ENCODE peak calls at places on chromosomes 12 and 14, in four cellular contexts. One of them, this sample, is unnamed.

GRCh38 chr12:18813753-18814152 is 75.8 kb downstream of the CAPZA3 start:
- DNase-seq in activated gamma-delta T cell treated with Interleukin-2 at 50 U/mL for 16 hours: no peak
- DNase-seq in activated CD4-positive, alpha-beta T cell treated with anti-CD3 and anti-CD28 coated beads, Interleukin-2, amount 50 U/mL, for 1 hour: no peak
- DNase-seq in testis: no peak
- DNase-seq in this sample: no peak

GRCh38 chr12:117036547-117036946 is 62.7 kb downstream of the TESC start:
- DNase-seq in activated gamma-delta T cell treated with Interleukin-2 at 50 U/mL for 16 hours: no peak
- DNase-seq in testis: no peak
- DNase-seq in activated CD4-positive, alpha-beta T cell treated with anti-CD3 and anti-CD28 coated beads, Interleukin-2, amount 50 U/mL, for 1 hour: no peak
- DNase-seq in this sample: no peak

GRCh38 chr12:6979021-6979420 is 8.3 kb downstream of the EMG1 start:
- DNase-seq in activated gamma-delta T cell treated with Interleukin-2 at 50 U/mL for 16 hours: no peak
- DNase-seq in activated CD4-positive, alpha-beta T cell treated with anti-CD3 and anti-CD28 coated beads, Interleukin-2, amount 50 U/mL, for 1 hour: no peak
- DNase-seq in testis: no peak
- DNase-seq in this sample: no peak

GRCh38 chr12:55742719-55743130 is at the start of gene GDF11:
- DNase-seq in activated CD4-positive, alpha-beta T cell treated with anti-CD3 and anti-CD28 coated beads, Interleukin-2, amount 50 U/mL, for 1 hour: peak; percentile 69
- DNase-seq in activated gamma-delta T cell treated with Interleukin-2 at 50 U/mL for 16 hours: peak; percentile 65
- DNase-seq in testis: peak; percentile 87
- DNase-seq in this sample: peak; percentile 75

GRCh38 chr12:5456906-5457305 is 25.0 kb downstream of the NTF3 start:
- DNase-seq in activated gamma-delta T cell treated with Interleukin-2 at 50 U/mL for 16 hours: no peak
- DNase-seq in testis: no peak
- DNase-seq in activated CD4-positive, alpha-beta T cell treated with anti-CD3 and anti-CD28 coated beads, Interleukin-2, amount 50 U/mL, for 1 hour: no peak
- DNase-seq in this sample: no peak

GRCh38 chr12:61891632-61892031 is 368.6 kb upstream of the USP15 start:
- DNase-seq in activated CD4-positive, alpha-beta T cell treated with anti-CD3 and anti-CD28 coated beads, Interleukin-2, amount 50 U/mL, for 1 hour: no peak
- DNase-seq in activated gamma-delta T cell treated with Interleukin-2 at 50 U/mL for 16 hours: no peak
- DNase-seq in testis: no peak
- DNase-seq in this sample: no peak

GRCh38 chr14:76829650-76830421 is 3.6 kb downstream of the LRRC74A start:
- DNase-seq in testis: peak; percentile 86
- DNase-seq in activated CD4-positive, alpha-beta T cell treated with anti-CD3 and anti-CD28 coated beads, Interleukin-2, amount 50 U/mL, for 1 hour: no peak
- DNase-seq in activated gamma-delta T cell treated with Interleukin-2 at 50 U/mL for 16 hours: no peak
- DNase-seq in this sample: peak; percentile 50

GRCh38 chr12:56932146-56932545 is 2.1 kb downstream of the SDR9C7 start:
- DNase-seq in activated CD4-positive, alpha-beta T cell treated with anti-CD3 and anti-CD28 coated beads, Interleukin-2, amount 50 U/mL, for 1 hour: no peak
- DNase-seq in testis: no peak
- DNase-seq in activated gamma-delta T cell treated with Interleukin-2 at 50 U/mL for 16 hours: no peak
- DNase-seq in this sample: no peak

GRCh38 chr12:119668315-119668651 is 350 bp downstream of the PRKAB1 start:
- DNase-seq in activated CD4-positive, alpha-beta T cell treated with anti-CD3 and anti-CD28 coated beads, Interleukin-2, amount 50 U/mL, for 1 hour: no peak
- DNase-seq in testis: no peak
- DNase-seq in activated gamma-delta T cell treated with Interleukin-2 at 50 U/mL for 16 hours: no peak
- DNase-seq in this sample: no peak

GRCh38 chr14:68386950-68387779 is 405.7 kb downstream of the ZFP36L1 start:
- DNase-seq in testis: no peak
- DNase-seq in activated gamma-delta T cell treated with Interleukin-2 at 50 U/mL for 16 hours: no peak
- DNase-seq in activated CD4-positive, alpha-beta T cell treated with anti-CD3 and anti-CD28 coated beads, Interleukin-2, amount 50 U/mL, for 1 hour: no peak
- DNase-seq in this sample: no peak

GRCh38 chr12:62537544-62537943 is 70.9 kb downstream of the MON2 start:
- DNase-seq in activated CD4-positive, alpha-beta T cell treated with anti-CD3 and anti-CD28 coated beads, Interleukin-2, amount 50 U/mL, for 1 hour: no peak
- DNase-seq in activated gamma-delta T cell treated with Interleukin-2 at 50 U/mL for 16 hours: no peak
- DNase-seq in testis: no peak
- DNase-seq in this sample: peak; percentile 48

GRCh38 chr14:51304956-51305355 is 64.9 kb downstream of the TMX1 start:
- DNase-seq in activated CD4-positive, alpha-beta T cell treated with anti-CD3 and anti-CD28 coated beads, Interleukin-2, amount 50 U/mL, for 1 hour: no peak
- DNase-seq in activated gamma-delta T cell treated with Interleukin-2 at 50 U/mL for 16 hours: no peak
- DNase-seq in testis: no peak
- DNase-seq in this sample: no peak

GRCh38 chr14:104876251-104876699 is 11.2 kb downstream of the CEP170B start:
- DNase-seq in activated gamma-delta T cell treated with Interleukin-2 at 50 U/mL for 16 hours: no peak
- DNase-seq in testis: peak; percentile 48
- DNase-seq in activated CD4-positive, alpha-beta T cell treated with anti-CD3 and anti-CD28 coated beads, Interleukin-2, amount 50 U/mL, for 1 hour: peak; percentile 47
- DNase-seq in this sample: no peak

GRCh38 chr14:71803539-71804260 is 128.5 kb upstream of the RGS6 start:
- DNase-seq in testis: no peak
- DNase-seq in activated gamma-delta T cell treated with Interleukin-2 at 50 U/mL for 16 hours: no peak
- DNase-seq in activated CD4-positive, alpha-beta T cell treated with anti-CD3 and anti-CD28 coated beads, Interleukin-2, amount 50 U/mL, for 1 hour: no peak
- DNase-seq in this sample: no peak

GRCh38 chr12:51421266-51421884 is 3.3 kb upstream of the SLC4A8 start:
- DNase-seq in testis: peak; percentile 74
- DNase-seq in activated gamma-delta T cell treated with Interleukin-2 at 50 U/mL for 16 hours: peak; percentile 8
- DNase-seq in activated CD4-positive, alpha-beta T cell treated with anti-CD3 and anti-CD28 coated beads, Interleukin-2, amount 50 U/mL, for 1 hour: peak; percentile 13
- DNase-seq in this sample: peak; percentile 56

GRCh38 chr12:55725556-55725955 is 3.3 kb downstream of the CD63 start:
- DNase-seq in testis: no peak
- DNase-seq in activated gamma-delta T cell treated with Interleukin-2 at 50 U/mL for 16 hours: no peak
- DNase-seq in activated CD4-positive, alpha-beta T cell treated with anti-CD3 and anti-CD28 coated beads, Interleukin-2, amount 50 U/mL, for 1 hour: no peak
- DNase-seq in this sample: no peak

GRCh38 chr12:67263416-67263960 is 5.7 kb upstream of the CAND1 start:
- DNase-seq in activated gamma-delta T cell treated with Interleukin-2 at 50 U/mL for 16 hours: no peak
- DNase-seq in activated CD4-positive, alpha-beta T cell treated with anti-CD3 and anti-CD28 coated beads, Interleukin-2, amount 50 U/mL, for 1 hour: no peak
- DNase-seq in testis: no peak
- DNase-seq in this sample: no peak

GRCh38 chr12:68580911-68581310 is 29.8 kb upstream of the RAP1B start:
- DNase-seq in activated CD4-positive, alpha-beta T cell treated with anti-CD3 and anti-CD28 coated beads, Interleukin-2, amount 50 U/mL, for 1 hour: no peak
- DNase-seq in testis: no peak
- DNase-seq in activated gamma-delta T cell treated with Interleukin-2 at 50 U/mL for 16 hours: no peak
- DNase-seq in this sample: no peak

GRCh38 chr14:27040552-27040951 is 442.7 kb upstream of the NOVA1 start:
- DNase-seq in activated gamma-delta T cell treated with Interleukin-2 at 50 U/mL for 16 hours: no peak
- DNase-seq in testis: no peak
- DNase-seq in activated CD4-positive, alpha-beta T cell treated with anti-CD3 and anti-CD28 coated beads, Interleukin-2, amount 50 U/mL, for 1 hour: no peak
- DNase-seq in this sample: no peak

GRCh38 chr12:54374555-54375257 is 9.8 kb downstream of the ZNF385A start:
- DNase-seq in activated CD4-positive, alpha-beta T cell treated with anti-CD3 and anti-CD28 coated beads, Interleukin-2, amount 50 U/mL, for 1 hour: no peak
- DNase-seq in testis: no peak
- DNase-seq in activated gamma-delta T cell treated with Interleukin-2 at 50 U/mL for 16 hours: no peak
- DNase-seq in this sample: no peak

GRCh38 chr12:60197589-60197988 is 601.8 kb downstream of the SLC16A7 start:
- DNase-seq in activated gamma-delta T cell treated with Interleukin-2 at 50 U/mL for 16 hours: no peak
- DNase-seq in activated CD4-positive, alpha-beta T cell treated with anti-CD3 and anti-CD28 coated beads, Interleukin-2, amount 50 U/mL, for 1 hour: no peak
- DNase-seq in testis: no peak
- DNase-seq in this sample: no peak

GRCh38 chr14:68655021-68655811 is 137.7 kb downstream of the ZFP36L1 start:
- DNase-seq in activated CD4-positive, alpha-beta T cell treated with anti-CD3 and anti-CD28 coated beads, Interleukin-2, amount 50 U/mL, for 1 hour: no peak
- DNase-seq in activated gamma-delta T cell treated with Interleukin-2 at 50 U/mL for 16 hours: no peak
- DNase-seq in testis: peak; percentile 74
- DNase-seq in this sample: no peak

GRCh38 chr12:108305520-108305919 is 33.6 kb downstream of the CMKLR1 start:
- DNase-seq in testis: peak; percentile 87
- DNase-seq in activated CD4-positive, alpha-beta T cell treated with anti-CD3 and anti-CD28 coated beads, Interleukin-2, amount 50 U/mL, for 1 hour: peak; percentile 4
- DNase-seq in activated gamma-delta T cell treated with Interleukin-2 at 50 U/mL for 16 hours: no peak
- DNase-seq in this sample: peak; percentile 46

GRCh38 chr14:64191756-64192155 is 102.4 kb downstream of the ESR2 start:
- DNase-seq in activated gamma-delta T cell treated with Interleukin-2 at 50 U/mL for 16 hours: no peak
- DNase-seq in testis: no peak
- DNase-seq in activated CD4-positive, alpha-beta T cell treated with anti-CD3 and anti-CD28 coated beads, Interleukin-2, amount 50 U/mL, for 1 hour: no peak
- DNase-seq in this sample: no peak

GRCh38 chr14:105858676-105859025 is 332.3 kb downstream of the TMEM121 start:
- DNase-seq in activated CD4-positive, alpha-beta T cell treated with anti-CD3 and anti-CD28 coated beads, Interleukin-2, amount 50 U/mL, for 1 hour: no peak
- DNase-seq in activated gamma-delta T cell treated with Interleukin-2 at 50 U/mL for 16 hours: no peak
- DNase-seq in testis: peak; percentile 13
- DNase-seq in this sample: no peak

GRCh38 chr12:120101617-120102016 is 14.9 kb downstream of the RAB35 start:
- DNase-seq in activated CD4-positive, alpha-beta T cell treated with anti-CD3 and anti-CD28 coated beads, Interleukin-2, amount 50 U/mL, for 1 hour: no peak
- DNase-seq in activated gamma-delta T cell treated with Interleukin-2 at 50 U/mL for 16 hours: no peak
- DNase-seq in testis: no peak
- DNase-seq in this sample: peak; percentile 54

This sample was measured in stomach.